ENCODE peak calls at places on chromosome X, in nine cellular contexts. W is right lobe of liver, Z is mesenchymal stem cell, N is heart right ventricle, X is left ventricle myocardium inferior, M is sigmoid colon, U is brain microvascular endothelial cell, V is esophagus squamous epithelium, P is GM23248. J is an unnamed sample.
A peak's percentile ranks its signal among the peaks of the same experiment; 100 is the strongest.

GRCh38 chrX:126670258-126670657 is 117.6 kb upstream of the DCAF12L1 start:
- DNase-seq in M (no peak), X (no peak), W (no peak), Z (no peak), P (no peak), N (no peak), V (no peak), U (no peak), J (no peak)

GRCh38 chrX:9928083-9928482 is 39.1 kb upstream of the CLDN34 start:
- DNase-seq in Z (no peak), N (no peak), P (no peak), X (no peak), M (no peak), W (no peak), V (no peak), U (no peak), J (no peak)

GRCh38 chrX:136574548-136574947 is 42.5 kb downstream of the VGLL1 start:
- DNase-seq in X (no peak), P (no peak), M (no peak), V (no peak), Z (no peak), N (no peak), U (no peak), W (no peak), J (no peak)

GRCh38 chrX:13901354-13901753 is 84.5 kb upstream of the GPM6B start:
- DNase-seq in M (no peak), V (no peak), Z (no peak), X (no peak), W (no peak), N (no peak), U (no peak), P (no peak), J (no peak)

GRCh38 chrX:1468250-1468772 is 15.6 kb upstream of the ASMTL start:
- DNase-seq in P (peak; percentile 70), X (no peak), V (no peak), M (peak; percentile 53), Z (no peak), U (no peak), N (no peak), W (no peak), J (peak; percentile 79)

GRCh38 chrX:153778151-153778551 is 2.7 kb upstream of the SRPK3 start:
- DNase-seq in P (no peak), N (peak; percentile 3), Z (no peak), W (no peak), U (no peak), X (no peak), M (no peak), V (no peak), J (peak; percentile 48)

GRCh38 chrX:130224810-130225209 is 43.9 kb downstream of the ZNF280C start:
- DNase-seq in X (no peak), Z (peak; percentile 21), P (peak; percentile 5), W (no peak), M (no peak), U (no peak), N (no peak), V (no peak), J (no peak)

GRCh38 chrX:45517090-45517973 is 316.7 kb upstream of the DIPK2B start:
- DNase-seq in W (no peak), V (no peak), M (no peak), P (peak; percentile 68), Z (peak; percentile 56), N (no peak), U (peak; percentile 45), X (no peak), J (no peak)

DNA sequence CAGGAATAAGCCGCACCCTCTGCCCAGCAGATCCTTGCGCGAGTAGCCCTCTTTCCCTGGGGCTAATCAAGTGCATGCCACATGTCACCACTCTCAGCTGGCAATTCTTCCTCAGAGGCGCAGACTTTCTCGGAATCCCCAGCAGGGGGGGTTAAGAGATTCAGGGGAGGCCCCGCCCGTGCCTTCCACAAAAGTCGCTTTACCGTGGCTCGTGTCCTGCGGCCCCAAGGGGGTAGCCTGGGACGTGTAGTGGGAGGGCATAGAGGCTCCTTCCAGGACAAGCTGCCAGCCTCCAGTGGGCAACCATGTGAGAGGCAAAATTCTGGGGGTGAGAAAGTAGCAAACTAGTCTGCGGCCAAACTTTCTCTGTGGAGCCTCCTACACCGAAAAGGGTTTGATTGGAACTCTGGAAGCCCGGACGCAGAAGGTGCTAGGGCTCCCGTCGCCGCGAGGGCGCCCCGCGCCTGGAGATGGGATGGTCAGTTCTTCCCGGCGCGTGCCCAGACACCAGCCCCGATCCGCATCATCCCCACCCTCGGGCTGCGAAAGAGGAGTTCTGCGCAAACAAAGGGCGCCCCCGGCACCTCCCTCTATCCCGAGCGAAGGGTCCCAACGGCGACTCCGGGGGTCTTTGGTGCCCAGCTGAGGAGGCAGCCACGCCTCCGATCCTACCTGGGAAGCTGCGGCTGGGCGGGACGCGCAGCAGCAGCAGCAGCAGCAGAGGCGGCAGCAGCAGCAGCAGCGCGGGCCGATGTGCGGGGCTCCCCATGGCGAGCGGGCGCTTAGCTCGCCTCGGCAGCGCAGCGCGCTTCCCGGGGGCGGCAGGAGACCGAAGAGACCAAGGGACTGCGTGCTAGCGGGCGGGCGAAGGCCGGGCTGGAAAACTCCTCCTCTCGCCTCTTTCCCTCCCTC is at the start of gene SRPX:
- DNase-seq in U (no peak), P (peak; percentile 72), N (peak; percentile 19), M (peak; percentile 72), X (peak; percentile 30), V (no peak), W (no peak), Z (peak; percentile 69), J (peak; percentile 70)
- H3K4me3 ChIP-seq in U (peak within 1 kb of the TSS; percentile 68), P (peak within 1 kb of the TSS; percentile 91), N (peak within 1 kb of the TSS; percentile 60), M (peak within 1 kb of the TSS; percentile 61), X (peak within 1 kb of the TSS; percentile 70), V (peak within 1 kb of the TSS; percentile 64), W (peak within 1 kb of the TSS; percentile 44), Z (peak within 1 kb of the TSS; percentile 72), J (peak within 1 kb of the TSS; percentile 36)

DNA sequence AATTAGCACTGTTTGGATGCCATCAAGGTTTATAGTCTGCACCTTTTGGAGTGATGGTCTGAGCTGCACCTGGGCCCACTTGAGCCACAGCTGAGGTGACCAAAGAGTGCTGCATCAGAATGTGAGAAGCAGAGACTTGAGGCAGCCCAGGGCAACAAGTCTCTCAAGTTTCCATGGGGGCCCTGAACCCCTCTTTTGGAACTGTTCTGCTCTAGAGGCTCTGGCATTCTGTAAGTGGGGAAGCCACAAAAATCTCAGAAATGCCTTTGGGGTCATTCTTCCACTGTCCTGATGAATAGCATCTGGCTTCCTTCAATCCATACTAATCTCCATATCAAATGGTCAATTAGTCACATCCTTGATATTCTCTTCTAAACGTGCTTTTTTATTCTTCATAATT is 298.4 kb upstream of the MAOA start:
- DNase-seq in M (no peak), N (no peak), X (no peak), W (no peak), U (no peak), V (no peak), P (no peak), Z (no peak), J (no peak)
- H3K27ac ChIP-seq in M (no peak overlapping the region), N (no peak overlapping the region), X (no peak overlapping the region), W (no peak overlapping the region), U (no peak overlapping the region), V (no peak overlapping the region), P (no peak overlapping the region), Z (no peak overlapping the region), J (no peak overlapping the region)

DNA sequence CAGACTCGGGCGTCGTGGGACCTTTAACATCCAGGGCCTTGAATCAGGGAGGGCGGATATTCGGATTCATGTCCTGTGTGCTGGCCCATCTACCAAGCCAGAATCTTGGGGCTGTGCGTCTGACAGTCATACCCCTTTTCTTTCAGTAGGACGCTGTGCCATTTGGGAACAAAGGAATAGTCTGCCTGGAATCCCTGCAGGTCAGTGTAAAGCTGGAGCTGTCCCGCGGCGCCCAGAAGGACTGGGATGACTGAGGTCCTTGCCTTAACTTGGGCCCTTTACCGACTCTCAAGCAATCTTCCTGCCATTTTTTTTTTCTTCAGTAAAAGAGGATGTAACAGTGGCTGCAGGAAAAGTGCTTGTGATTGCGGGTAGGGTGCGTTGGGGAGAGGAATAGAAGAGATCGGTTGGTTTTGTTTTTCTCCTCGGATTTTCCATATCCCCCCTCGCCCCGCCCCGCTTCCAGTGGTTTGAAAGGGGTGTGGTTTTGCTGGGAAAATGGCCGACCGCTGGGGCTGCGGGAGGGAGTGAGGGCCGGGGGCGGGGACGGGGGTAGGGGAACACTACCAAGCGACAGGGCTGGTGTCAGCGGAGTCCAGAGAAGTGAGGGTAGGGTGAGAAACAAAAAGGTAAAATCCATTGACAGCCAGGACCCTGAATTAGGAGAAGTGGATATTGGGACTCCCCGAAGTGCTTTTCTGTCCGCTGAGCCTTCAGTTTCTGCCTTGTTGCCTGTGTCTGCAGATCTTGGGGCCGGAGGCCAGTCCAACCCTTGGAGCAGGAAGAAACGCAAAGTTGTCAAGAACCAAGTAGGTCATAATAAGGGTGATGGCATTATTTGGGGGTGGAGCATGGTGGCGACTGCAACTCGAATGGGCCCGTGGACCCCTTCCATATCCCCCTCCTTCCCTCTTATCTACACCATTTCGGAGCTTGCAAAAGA is 749 bp downstream of the ARMCX1 start:
- DNase-seq in Z (peak; percentile 66), W (peak; percentile 30), U (peak; percentile 15), P (peak; percentile 73), X (peak; percentile 54), N (peak; percentile 46), V (no peak), M (peak; percentile 79), J (peak; percentile 79)
- H3K4me3 ChIP-seq in Z (peak overlapping the region; percentile 62), W (peak overlapping the region; percentile 43), U (peak overlapping the region; percentile 69), P (peak overlapping the region; percentile 84), X (peak overlapping the region; percentile 74), N (peak overlapping the region; percentile 71), V (peak overlapping the region; percentile 68), M (peak overlapping the region; percentile 59), J (peak overlapping the region; percentile 77)

GRCh38 chrX:152641256-152641875 is 3.7 kb downstream of the GABRQ start:
- DNase-seq in M (no peak), P (no peak), N (no peak), U (no peak), X (no peak), Z (no peak), W (no peak), V (no peak), J (no peak)

GRCh38 chrX:152639426-152639825 is 1.7 kb downstream of the GABRQ start:
- DNase-seq in P (no peak), V (no peak), U (no peak), X (no peak), W (no peak), Z (no peak), M (no peak), N (no peak), J (no peak)

GRCh38 chrX:152641996-152642395 is 4.3 kb downstream of the GABRQ start:
- DNase-seq in N (no peak), U (no peak), X (no peak), W (no peak), V (no peak), Z (no peak), P (peak; percentile 21), M (no peak), J (no peak)

GRCh38 chrX:152640039-152640818 is 2.5 kb downstream of the GABRQ start:
- DNase-seq in V (no peak), P (no peak), U (peak; percentile 23), W (no peak), N (no peak), M (no peak), Z (no peak), X (no peak), J (no peak)

DNA sequence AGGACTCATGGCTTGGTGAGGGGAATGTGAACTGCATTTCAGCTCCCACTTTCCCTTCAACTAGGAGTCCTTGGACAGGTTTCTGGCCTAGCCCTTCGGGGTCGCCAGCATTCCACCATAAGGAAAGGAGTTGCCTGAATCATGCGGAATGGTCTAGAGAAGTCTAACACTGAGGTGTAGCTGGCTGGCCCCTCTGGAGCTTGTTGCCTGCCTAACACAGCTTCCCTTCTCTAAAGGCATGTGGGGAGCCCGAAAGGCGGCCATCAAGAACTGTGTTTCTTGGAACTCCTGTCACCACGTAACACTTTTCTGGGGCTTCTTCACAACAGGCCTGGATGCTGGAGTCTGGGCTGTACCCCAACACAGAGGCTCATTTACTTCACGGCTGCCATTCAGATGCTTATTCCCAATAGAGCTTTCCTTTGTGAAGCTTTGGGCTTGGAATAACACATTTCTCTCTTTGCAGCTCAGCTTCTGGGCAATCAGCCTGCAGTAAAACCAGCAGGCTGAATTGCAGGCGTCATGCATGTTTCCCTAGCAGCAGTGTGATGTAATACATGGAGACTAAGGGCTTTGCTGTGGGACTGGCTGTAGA is 5.3 kb downstream of the GABRQ start:
- DNase-seq in N (no peak), M (no peak), P (no peak), X (no peak), Z (no peak), U (no peak), V (no peak), W (no peak), J (no peak)
- H3K27ac ChIP-seq in N (no peak overlapping the region), M (no peak overlapping the region), P (no peak overlapping the region), X (no peak overlapping the region), Z (no peak overlapping the region), U (no peak overlapping the region), V (no peak overlapping the region), W (no peak overlapping the region), J (no peak overlapping the region)

J was measured in kidney.